ENCODE peak calls at places on chromosomes 13 and 19, in five cellular contexts. X is spleen, O is transverse colon, Q is breast epithelium, B is esophagus squamous epithelium. E is an unnamed sample. For H3K27me3, the result is how much of the 10 kb centered on the place peaks cover.

GRCh38 chr13:69579351-69579750 is 528.3 kb upstream of the ATXN8OS start:
- DNase-seq in X (no peak), O (no peak), Q (no peak), B (no peak), E (no peak)

GRCh38 chr19:13574933-13575332 is 68.7 kb upstream of the CACNA1A start:
- DNase-seq in X (no peak), O (no peak), Q (no peak), B (no peak), E (no peak)

GRCh38 chr19:10395853-10396355 is 7.4 kb downstream of the CDC37 start:
- DNase-seq in X (no peak), O (no peak), Q (no peak), B (no peak), E (no peak)

GRCh38 chr13:105220063-105220462 is 1315.4 kb downstream of the EFNB2 start:
- DNase-seq in X (no peak), O (no peak), Q (no peak), B (no peak), E (no peak)

GRCh38 chr13:76707360-76707759 is 178.8 kb downstream of the KCTD12 start:
- DNase-seq in X (no peak), O (no peak), Q (no peak), B (no peak), E (no peak)

GRCh38 chr13:65855276-65855675 is 1374.9 kb downstream of the PCDH9 start:
- DNase-seq in X (no peak), O (no peak), Q (no peak), B (no peak), E (no peak)

GRCh38 chr13:70249332-70250064 is 141.2 kb upstream of the KLHL1 start:
- DNase-seq in X (no peak), O (no peak), Q (no peak), B (no peak), E (no peak)

GRCh38 chr13:107574517-107575215 is 640.7 kb downstream of the LIG4 start:
- DNase-seq in X (no peak), O (no peak), Q (no peak), B (no peak), E (no peak)

GRCh38 chr13:74062933-74063332 is 71.3 kb downstream of the KLF12 start:
- DNase-seq in X (peak), O (peak), Q (no peak), B (no peak), E (peak)

GRCh38 chr19:33234092-33234491 is 8.4 kb upstream of the SLC7A10 start:
- DNase-seq in X (peak), O (no peak), Q (no peak), B (no peak), E (no peak)

GRCh38 chr19:5789886-5790572 is 934 bp downstream of the DUS3L start:
- DNase-seq in X (peak), O (no peak), Q (peak), B (no peak), E (peak)

GRCh38 chr13:33728271-33729037 is 89.5 kb upstream of the RFC3 start:
- DNase-seq in X (no peak), O (peak), Q (peak), B (no peak), E (no peak)

GRCh38 chr19:5131031-5131865 is 162.3 kb downstream of the KDM4B start:
- DNase-seq in X (peak), O (peak), Q (no peak), B (no peak), E (no peak)

GRCh38 chr13:113404723-113405471 is 41.0 kb upstream of the GRTP1 start:
- DNase-seq in X (no peak), O (no peak), Q (no peak), B (no peak), E (peak)

GRCh38 chr19:7645656-7646425 is 8.9 kb downstream of the STXBP2 start:
- DNase-seq in X (no peak), O (no peak), Q (no peak), B (no peak), E (no peak)

GRCh38 chr19:31263317-31263716 is 85.9 kb downstream of the TSHZ3 start:
- DNase-seq in X (no peak), O (no peak), Q (peak), B (no peak), E (no peak)

GRCh38 chr13:23626730-23627129 is 56.5 kb downstream of the TNFRSF19 start:
- DNase-seq in X (no peak), O (no peak), Q (no peak), B (no peak), E (no peak)

GRCh38 chr19:19490247-19490968 is 24.9 kb downstream of the TSSK6 start:
- DNase-seq in X (peak), O (peak), Q (peak), B (no peak), E (peak)

GRCh38 chr13:98451676-98452105 is 125.2 kb downstream of the STK24 start:
- DNase-seq in X (no peak), O (no peak), Q (no peak), B (no peak), E (peak)

GRCh38 chr19:54106716-54107115 is 4.1 kb downstream of the NDUFA3 start:
- DNase-seq in X (peak), O (no peak), Q (no peak), B (no peak), E (no peak)

GRCh38 chr13:113162783-113163685 is 4.6 kb downstream of the PROZ start:
- DNase-seq in X (no peak), O (no peak), Q (peak), B (no peak), E (no peak)

GRCh38 chr13:32503727-32504126 is 34.9 kb downstream of the N4BP2L2 start:
- DNase-seq in X (no peak), O (no peak), Q (no peak), B (no peak), E (no peak)

GRCh38 chr13:104487006-104487405 is 1420.8 kb upstream of the SLC10A2 start:
- DNase-seq in X (no peak), O (no peak), Q (no peak), B (no peak), E (no peak)

GRCh38 chr13:98581377-98581776 is 4.5 kb upstream of the STK24 start:
- DNase-seq in X (no peak), O (no peak), Q (no peak), B (no peak), E (no peak)

GRCh38 chr19:34676697-34677385 is at the start of gene SCGB2B2:
- DNase-seq in X (peak), O (no peak), Q (no peak), B (no peak), E (peak)

GRCh38 chr13:79382545-79383275 is 23.3 kb downstream of the RBM26 start:
- DNase-seq in X (no peak), O (no peak), Q (no peak), B (no peak), E (no peak)

GRCh38 chr13:52447815-52448552 is 2.5 kb downstream of the VPS36 start:
- DNase-seq in X (no peak), O (no peak), Q (no peak), B (no peak), E (no peak)

GRCh38 chr19:47070756-47071155 is 22.3 kb upstream of the TMEM160 start:
- DNase-seq in X (no peak), O (no peak), Q (no peak), B (no peak), E (peak)

GRCh38 chr13:26742691-26743358 is 17.8 kb downstream of the GPR12 start:
- DNase-seq in X (no peak), O (no peak), Q (no peak), B (no peak), E (no peak)

GRCh38 chr13:46100191-46100877 is 4.5 kb downstream of the CPB2 start:
- DNase-seq in X (no peak), O (no peak), Q (no peak), B (no peak), E (no peak)

DNA sequence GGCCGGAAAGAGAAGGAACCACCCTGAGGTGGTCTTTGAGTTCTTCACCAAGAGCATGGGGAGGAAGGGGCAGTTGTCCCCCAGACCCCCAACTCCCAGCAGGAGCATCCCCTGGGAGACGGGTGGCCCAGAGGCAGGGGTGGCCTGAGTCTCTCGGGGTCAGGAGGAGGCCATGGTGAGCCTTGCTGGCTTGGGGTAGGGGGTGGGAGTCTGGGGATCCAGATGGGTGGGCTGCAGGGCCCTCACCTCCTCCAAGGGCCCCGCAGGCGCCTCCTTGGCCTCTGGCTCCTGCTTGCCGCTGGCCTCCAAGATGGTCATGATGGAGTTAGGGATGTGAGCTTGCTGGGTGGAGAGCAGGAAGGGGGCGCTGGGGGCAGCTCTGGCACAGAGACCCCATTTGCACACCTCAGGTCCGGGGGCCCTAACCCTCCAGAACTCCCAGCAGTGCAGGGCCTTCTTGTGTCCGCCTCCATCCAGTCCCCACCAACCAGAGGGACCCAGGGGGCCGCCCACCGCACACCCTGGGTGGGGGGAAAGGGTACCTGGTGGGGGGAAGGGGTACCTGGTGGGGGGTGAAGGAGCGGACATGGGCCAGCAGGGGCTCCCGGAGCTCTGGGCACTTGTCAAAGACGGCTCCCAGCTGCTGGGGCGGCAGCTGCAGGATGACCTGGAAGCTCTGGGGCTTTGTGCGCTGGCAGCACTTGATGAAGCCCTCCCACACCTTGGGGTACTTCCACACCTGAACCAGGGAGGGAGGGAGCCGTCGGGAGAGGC is 1.3 kb upstream of the RSPH6A start:
- DNase-seq in X (no peak), O (no peak), Q (no peak), B (no peak), E (no peak)
- H3K4me3 ChIP-seq in X (no peak), O (no peak), Q (no peak), B (no peak), E (peak)

GRCh38 chr19:35744688-35745327 is 410 bp downstream of the U2AF1L4 start:
- DNase-seq in X (peak), O (peak), Q (peak), B (peak), E (peak)
- TF ChIP-seq POLR2A in X (no peak), O (no peak), Q (no peak), B (no peak), E (no peak)

DNA sequence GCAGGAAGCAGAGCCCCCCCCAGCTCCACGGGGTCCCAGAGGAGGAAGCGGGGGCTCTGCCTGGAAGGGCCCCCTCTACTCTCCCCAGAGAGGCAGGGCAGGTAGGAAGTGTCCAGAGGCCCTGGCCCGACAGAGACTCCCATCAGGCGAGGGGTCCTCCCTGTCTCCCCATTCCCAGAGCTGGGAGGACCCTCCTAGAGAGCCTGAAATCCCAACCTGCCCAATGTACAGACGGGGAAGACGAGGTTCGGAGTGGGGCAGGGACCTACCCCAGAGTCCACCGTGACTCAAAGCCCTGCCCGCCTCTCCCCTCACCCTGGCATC is 1.1 kb downstream of the TLE2 start:
- DNase-seq in X (no peak), O (peak), Q (no peak), B (no peak), E (no peak)
- H3K27me3 ChIP-seq in X (half or more), O (under half), Q (under half), B (under half), E (under half)

GRCh38 chr13:89951341-89951740 is 1396.1 kb upstream of the MIR17HG start:
- DNase-seq in X (no peak), O (no peak), Q (no peak), B (no peak), E (no peak)

GRCh38 chr13:89953581-89953980 is 1393.9 kb upstream of the MIR17HG start:
- DNase-seq in X (no peak), O (no peak), Q (no peak), B (no peak), E (no peak)

GRCh38 chr13:89955773-89956172 is 1391.7 kb upstream of the MIR17HG start:
- DNase-seq in X (no peak), O (no peak), Q (no peak), B (no peak), E (no peak)

GRCh38 chr13:89950225-89950624 is 1397.3 kb upstream of the MIR17HG start:
- DNase-seq in X (no peak), O (no peak), Q (no peak), B (no peak), E (no peak)
- H3K4me3 ChIP-seq in X (no peak), O (no peak), Q (no peak), B (no peak), E (no peak)

DNA sequence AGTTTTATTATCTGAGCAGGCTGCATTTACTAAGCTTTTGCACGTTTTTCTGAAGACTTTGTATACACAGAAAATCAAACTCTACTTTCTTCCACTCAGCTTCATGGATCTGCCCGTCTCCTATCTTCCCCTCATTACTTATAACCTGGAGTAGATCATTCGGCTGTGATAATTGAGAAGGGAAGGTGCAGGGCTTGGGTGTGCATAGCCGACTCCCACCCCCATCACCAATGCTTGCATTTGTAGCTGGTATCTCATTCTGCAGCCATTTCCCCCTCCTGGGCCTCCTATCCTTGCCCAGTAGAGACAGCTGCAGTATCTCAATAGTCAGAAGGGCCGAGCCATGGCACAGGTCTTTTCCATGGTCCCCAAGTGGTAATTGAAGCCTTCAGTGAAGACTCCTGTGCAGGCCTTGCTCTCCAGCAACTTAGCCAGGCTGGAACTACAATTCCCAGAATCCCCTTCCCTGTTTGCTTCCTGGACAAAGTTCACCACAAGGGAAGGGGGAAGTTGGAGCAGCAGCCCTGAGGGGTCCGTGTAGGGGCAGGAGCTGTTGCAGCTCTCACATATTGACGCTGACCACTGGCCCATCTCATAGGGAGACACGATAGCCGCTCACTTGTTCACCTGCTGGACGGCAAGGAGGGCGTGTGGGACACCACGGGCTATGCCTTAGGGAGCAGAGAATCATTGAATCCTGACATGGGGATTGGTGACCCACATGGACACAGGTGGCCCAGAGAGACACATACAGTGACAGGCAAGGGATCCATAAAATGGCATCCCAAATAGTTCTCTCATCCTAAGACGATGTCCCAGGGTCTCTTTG is 2.1 kb upstream of the SIGLEC8 start:
- DNase-seq in X (peak), O (no peak), Q (no peak), B (no peak), E (no peak)
- TF ChIP-seq POLR2A in X (no peak), O (no peak), Q (no peak), B (no peak), E (no peak)

DNA sequence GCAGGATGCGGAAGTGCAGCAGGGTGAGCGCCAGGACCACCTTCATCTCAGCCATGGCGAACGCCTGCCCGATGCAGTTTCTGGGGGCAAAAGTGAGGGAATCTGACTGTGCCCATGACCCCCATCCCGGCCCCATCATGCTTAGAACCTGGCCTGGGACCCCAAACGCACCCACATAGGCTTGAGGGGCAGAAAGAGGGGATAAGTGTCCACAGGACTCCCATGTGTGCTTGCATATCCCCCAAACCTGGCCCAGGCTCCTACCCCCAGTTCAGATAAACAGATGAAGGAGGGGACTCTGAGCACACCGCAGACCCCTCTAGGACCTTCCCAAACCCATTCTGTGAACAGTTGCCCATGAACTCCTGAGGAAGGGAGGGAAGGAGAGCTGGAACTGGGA is 16.0 kb upstream of the CYP4F2 start:
- DNase-seq in X (no peak), O (no peak), Q (no peak), B (no peak), E (no peak)
- H3K27me3 ChIP-seq in X (half or more), O (under half), Q (under half), B (under half), E (under half)

DNA sequence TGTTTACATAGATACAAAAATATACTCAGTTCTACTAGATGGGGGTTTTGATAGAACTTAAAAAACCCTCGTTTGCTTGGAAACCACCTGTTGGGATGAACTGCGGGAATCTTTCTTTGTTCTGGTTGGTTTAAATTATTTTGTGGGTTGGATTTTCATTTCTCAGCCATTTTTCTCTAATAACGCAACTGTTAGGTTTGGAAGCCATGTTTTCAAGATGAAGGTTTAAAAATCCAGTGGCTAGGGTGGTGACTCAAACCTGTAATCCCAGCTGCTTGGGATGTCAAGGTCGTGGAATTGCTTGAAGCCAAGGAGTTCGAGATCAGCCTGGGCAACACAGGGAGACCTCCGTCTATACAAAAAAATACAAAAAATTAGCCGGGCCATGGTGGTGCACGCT is 1.6 kb downstream of the URI1 start:
- DNase-seq in X (no peak), O (no peak), Q (no peak), B (no peak), E (no peak)
- H3K4me3 ChIP-seq in X (no peak), O (peak), Q (peak), B (peak), E (no peak)

GRCh38 chr13:19960673-19961015 is 2.1 kb downstream of the ZMYM2 start:
- DNase-seq in X (no peak), O (no peak), Q (no peak), B (no peak), E (no peak)

GRCh38 chr13:19958119-19959111 is at the start of gene ZMYM2:
- DNase-seq in X (peak), O (peak), Q (peak), B (peak), E (peak)

GRCh38 chr13:19959141-19959830 is 759 bp downstream of the ZMYM2 start:
- DNase-seq in X (peak), O (peak), Q (peak), B (peak), E (peak)

GRCh38 chr13:19961484-19961883 is 3.0 kb downstream of the ZMYM2 start:
- DNase-seq in X (no peak), O (no peak), Q (no peak), B (no peak), E (no peak)

GRCh38 chr13:19959831-19960672 is 1.5 kb downstream of the ZMYM2 start:
- DNase-seq in X (peak), O (peak), Q (peak), B (peak), E (peak)
- TF ChIP-seq POLR2A in X (peak), O (peak), Q (no peak), B (peak), E (peak)

GRCh38 chr19:41570179-41570578 is 5.8 kb upstream of the CEACAM21 start:
- DNase-seq in X (no peak), O (no peak), Q (no peak), B (no peak), E (no peak)
- H3K27me3 ChIP-seq in X (under half), O (half or more), Q (under half), B (half or more), E (under half)